ENCODE peak calls at places on chromosome 15, in eight cellular contexts. V, H, U, E, F, S, W and G are unnamed samples.

GRCh38 chr15:81049835-81050234 is 49.1 kb downstream of the TLNRD1 start:
- DNase-seq in V (no peak), H (no peak), U (no peak), E (no peak), F (no peak), S (no peak), W (peak; percentile 41), G (no peak)

GRCh38 chr15:66722757-66723540 is 20.9 kb downstream of the SMAD6 start:
- DNase-seq in V (no peak), H (no peak), U (no peak), E (no peak), F (no peak), S (no peak), W (no peak), G (no peak)

GRCh38 chr15:78065284-78065872 is 12.1 kb downstream of the TBC1D2B start:
- DNase-seq in V (peak; percentile 97), H (peak; percentile 97), U (no peak), E (no peak), F (peak; percentile 97), S (no peak), W (no peak), G (no peak)

GRCh38 chr15:77033417-77033728 is 37.5 kb downstream of the TSPAN3 start:
- DNase-seq in V (no peak), H (no peak), U (no peak), E (no peak), F (no peak), S (no peak), W (peak; percentile 1), G (peak; percentile 58)

GRCh38 chr15:50182233-50183013 is 427 bp downstream of the SLC27A2 start:
- DNase-seq in V (no peak), H (no peak), U (peak; percentile 82), E (no peak), F (peak; percentile 10), S (peak; percentile 50), W (no peak), G (peak; percentile 74)

GRCh38 chr15:42385206-42385979 is 26.1 kb downstream of the CAPN3 start:
- DNase-seq in V (no peak), H (no peak), U (peak; percentile 52), E (no peak), F (peak; percentile 60), S (peak; percentile 81), W (peak; percentile 40), G (no peak)

GRCh38 chr15:70324001-70324974 is 226.6 kb upstream of the TLE3 start:
- DNase-seq in V (peak; percentile 88), H (peak; percentile 34), U (no peak), E (no peak), F (peak; percentile 53), S (no peak), W (no peak), G (peak; percentile 68)

GRCh38 chr15:64686130-64686735 is 89.2 kb downstream of the RBPMS2 start:
- DNase-seq in V (no peak), H (no peak), U (peak; percentile 55), E (no peak), F (peak; percentile 81), S (peak; percentile 76), W (peak; percentile 24), G (no peak)

GRCh38 chr15:49282366-49282765 is 112.3 kb downstream of the GALK2 start:
- DNase-seq in V (peak; percentile 90), H (peak; percentile 84), U (no peak), E (no peak), F (peak; percentile 95), S (no peak), W (no peak), G (no peak)

GRCh38 chr15:20295238-20295811 is 246.3 kb downstream of the GOLGA6L6 start:
- DNase-seq in V (no peak), H (no peak), U (no peak), E (no peak), F (no peak), S (no peak), W (no peak), G (peak; percentile 88)

GRCh38 chr15:76863123-76863522 is 42.0 kb downstream of the SCAPER start:
- DNase-seq in V (no peak), H (no peak), U (no peak), E (no peak), F (no peak), S (no peak), W (no peak), G (no peak)

GRCh38 chr15:93037341-93038063 is 51.5 kb downstream of the RGMA start:
- DNase-seq in V (no peak), H (peak; percentile 5), U (peak; percentile 15), E (no peak), F (peak; percentile 68), S (peak; percentile 25), W (no peak), G (no peak)

GRCh38 chr15:82305621-82306048 is 43.0 kb downstream of the SAXO2 start:
- DNase-seq in V (no peak), H (no peak), U (no peak), E (no peak), F (no peak), S (no peak), W (no peak), G (no peak)

GRCh38 chr15:82309802-82310201 is 39.5 kb downstream of the GOLGA6L10 start:
- DNase-seq in V (no peak), H (no peak), U (peak; percentile 0), E (no peak), F (no peak), S (no peak), W (no peak), G (no peak)

GRCh38 chr15:82303956-82304640 is 41.5 kb downstream of the SAXO2 start:
- DNase-seq in V (no peak), H (no peak), U (no peak), E (no peak), F (no peak), S (no peak), W (no peak), G (no peak)

GRCh38 chr15:82307714-82308081 is 41.6 kb downstream of the GOLGA6L10 start:
- DNase-seq in V (no peak), H (no peak), U (peak; percentile 1), E (no peak), F (no peak), S (no peak), W (no peak), G (peak; percentile 16)

DNA sequence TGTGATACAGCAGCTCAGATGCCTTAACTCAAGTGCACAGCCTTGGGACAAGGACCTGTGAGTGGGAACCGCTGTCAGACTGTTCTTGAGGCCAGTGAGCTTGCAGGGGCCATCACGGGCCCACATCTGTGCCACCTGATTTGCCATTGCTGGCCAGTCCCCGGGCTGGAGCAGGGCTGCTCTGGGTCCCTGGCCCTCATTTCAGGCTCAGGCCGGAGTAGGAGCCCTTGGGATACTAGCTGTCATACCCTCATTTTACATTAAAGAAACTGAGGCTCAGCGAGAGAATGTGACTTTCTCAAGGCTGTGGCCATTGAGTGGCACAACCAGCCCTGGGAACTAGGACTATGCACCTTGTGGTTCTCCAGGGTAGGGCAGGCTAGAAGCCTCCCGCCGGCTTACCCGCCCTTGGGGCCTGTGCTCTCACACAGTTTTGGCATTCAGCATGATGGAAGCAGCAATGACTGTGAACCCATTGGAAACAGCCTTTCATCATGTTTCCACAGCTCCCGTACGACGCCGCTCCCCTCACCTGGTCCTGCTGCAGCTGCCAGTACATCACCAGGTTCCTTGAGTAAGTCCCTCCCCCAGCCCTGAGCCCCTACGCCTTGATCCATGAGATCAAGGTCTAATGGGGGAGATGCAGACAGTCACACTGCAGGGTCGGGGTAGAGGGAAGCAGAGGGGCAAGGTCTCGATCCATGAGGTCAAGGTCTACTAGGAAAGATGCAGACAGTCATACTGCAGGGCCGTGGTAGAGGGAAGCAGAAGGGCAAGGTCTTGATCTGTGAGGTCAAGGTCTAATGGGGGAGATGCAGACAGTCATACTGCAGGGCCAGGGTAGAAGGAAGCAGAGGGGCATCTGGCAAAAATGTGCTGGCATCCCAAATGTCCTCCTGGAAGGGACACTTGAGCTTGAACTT is 42.2 kb downstream of the GOLGA6L10 start:
- DNase-seq in V (no peak), H (no peak), U (peak; percentile 2), E (no peak), F (no peak), S (no peak), W (no peak), G (peak; percentile 64)
- TF ChIP-seq CTCF in V (no peak), H (no peak), U (no peak), E (no peak), F (peak; percentile 8), S (no peak), W (no peak), G (no peak)

GRCh38 chr15:83446904-83447708 is at the start of gene SH3GL3:
- DNase-seq in V (no peak), H (no peak), U (peak; percentile 34), E (no peak), F (peak; percentile 52), S (peak; percentile 93), W (peak; percentile 76), G (peak; percentile 87)
- TF ChIP-seq CTCF in V (peak; percentile 41), H (peak; percentile 16), U (no peak), E (no peak), F (peak; percentile 42), S (peak; percentile 54), W (peak; percentile 62), G (peak; percentile 57)

GRCh38 chr15:96619171-96619570 is 288.7 kb downstream of the NR2F2 start:
- DNase-seq in V (no peak), H (no peak), U (no peak), E (no peak), F (no peak), S (peak; percentile 49), W (no peak), G (no peak)
- TF ChIP-seq CTCF in V (no peak), H (no peak), U (no peak), E (no peak), F (no peak), S (no peak), W (no peak), G (no peak)

GRCh38 chr15:57085267-57085666 is 166.8 kb downstream of the TCF12 start:
- DNase-seq in V (no peak), H (no peak), U (no peak), E (no peak), F (no peak), S (peak; percentile 9), W (no peak), G (no peak)

GRCh38 chr15:57079446-57079845 is 161.0 kb downstream of the TCF12 start:
- DNase-seq in V (no peak), H (no peak), U (no peak), E (no peak), F (no peak), S (no peak), W (no peak), G (no peak)

GRCh38 chr15:57084178-57084577 is 165.7 kb downstream of the TCF12 start:
- DNase-seq in V (no peak), H (no peak), U (no peak), E (no peak), F (no peak), S (no peak), W (no peak), G (no peak)

DNA sequence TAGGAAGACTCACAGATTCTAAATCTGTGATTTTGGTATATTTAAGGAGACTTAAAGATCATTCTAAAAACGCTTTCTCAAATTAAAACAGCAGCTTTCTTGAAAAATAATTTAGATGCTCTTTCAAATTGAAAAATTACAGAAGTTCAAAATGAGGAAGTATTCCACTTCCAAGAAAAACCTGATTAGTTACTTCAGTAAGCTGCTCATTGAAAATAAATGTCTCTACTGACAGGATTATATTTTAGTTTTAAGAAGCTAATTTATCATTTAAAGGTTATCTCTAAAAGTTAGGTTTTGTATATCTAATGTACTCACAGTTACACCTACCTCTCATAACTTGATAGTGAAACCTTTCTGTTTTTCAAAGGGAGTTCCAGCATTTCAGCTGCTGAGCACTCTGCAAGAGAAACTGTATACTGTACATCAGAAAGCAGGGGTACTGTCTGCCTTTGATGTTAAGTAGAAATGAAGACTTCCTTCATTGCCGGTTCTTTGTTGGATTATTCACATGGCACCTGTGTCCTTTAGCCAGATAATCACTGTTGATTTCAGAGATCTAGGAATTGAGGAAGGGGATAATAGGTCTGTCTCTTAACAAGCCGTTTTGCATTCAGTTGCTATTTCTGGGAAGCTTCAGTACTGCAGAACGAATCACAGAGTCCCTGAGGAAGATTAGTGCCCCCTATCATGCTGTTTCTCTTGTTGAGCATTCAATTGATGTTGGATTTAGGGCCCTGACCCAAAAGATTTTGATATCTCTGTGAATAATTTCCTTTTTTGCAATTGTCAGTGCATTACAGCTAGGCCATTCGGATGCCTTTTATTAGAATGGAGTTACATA is 161.7 kb downstream of the TCF12 start:
- DNase-seq in V (no peak), H (no peak), U (peak; percentile 19), E (no peak), F (no peak), S (no peak), W (no peak), G (no peak)
- TF ChIP-seq CTCF in V (no peak), H (no peak), U (no peak), E (peak; percentile 12), F (no peak), S (peak; percentile 6), W (no peak), G (no peak)